ENCODE peak calls at places on chromosomes 5 and 9, in six cellular contexts. N is posterior cingulate gyrus; W is ovary; M is RPMI8226; X is effector memory CD4-positive, alpha-beta T cell; V is stimulated activated CD4-positive, alpha-beta T cell treated with anti-CD3 and anti-CD28 coated beads, Interleukin-4, amount 100 ng/mL, for 24 hours. E is an unnamed sample.

GRCh38 chr9:16670791-16671190 is 199.7 kb downstream of the BNC2 start:
- DNase-seq in N (no peak), W (no peak), M (no peak), X (no peak), V (no peak), E (no peak)

GRCh38 chr9:90921969-90922368 is 120.3 kb downstream of the SYK start:
- DNase-seq in N (no peak), W (no peak), M (no peak), X (no peak), V (no peak), E (no peak)

GRCh38 chr9:136562746-136563506 is 17.1 kb upstream of the NOTCH1 start:
- DNase-seq in N (no peak), W (no peak), M (no peak), X (no peak), V (no peak), E (no peak)

GRCh38 chr9:37100750-37101149 is 19.6 kb upstream of the ZCCHC7 start:
- DNase-seq in N (no peak), W (no peak), M (no peak), X (no peak), V (no peak), E (no peak)

GRCh38 chr9:104374711-104375110 is 129.4 kb upstream of the OR13F1 start:
- DNase-seq in N (no peak), W (no peak), M (no peak), X (no peak), V (no peak), E (no peak)

GRCh38 chr5:148248894-148249293 is 10.6 kb downstream of the MARCOL start:
- DNase-seq in N (no peak), W (no peak), M (no peak), X (no peak), V (no peak), E (no peak)

GRCh38 chr5:55440188-55440646 is 94.5 kb downstream of the PLPP1 start:
- DNase-seq in N (no peak), W (no peak), M (no peak), X (no peak), V (peak), E (peak)

GRCh38 chr9:12740845-12741244 is 34.0 kb upstream of the LURAP1L start:
- DNase-seq in N (no peak), W (no peak), M (no peak), X (no peak), V (no peak), E (no peak)

GRCh38 chr9:71910602-71911060 is 362 bp downstream of the ABHD17B start:
- DNase-seq in N (no peak), W (no peak), M (no peak), X (no peak), V (no peak), E (no peak)

GRCh38 chr5:133205204-133205603 is 153.4 kb downstream of the HSPA4 start:
- DNase-seq in N (no peak), W (no peak), M (no peak), X (no peak), V (no peak), E (no peak)

E was measured in BE2C.